ENCODE peak calls at places on chromosomes 11 and 22, in four cellular contexts. F is transverse colon, K is heart left ventricle, D is H1. R is an unnamed sample.

GRCh38 chr11:104764718-104765045 is 133.6 kb downstream of the CASP12 start:
- DNase-seq in F (no peak), K (no peak), D (no peak), R (no peak)

GRCh38 chr11:36010010-36010740 is 66.3 kb downstream of the LDLRAD3 start:
- DNase-seq in D (no peak), F (no peak), K (no peak), R (no peak)

GRCh38 chr11:34916810-34917780 is 677 bp downstream of the PDHX start:
- DNase-seq in D (peak; percentile 67), K (no peak), F (no peak), R (peak; percentile 5)

GRCh38 chr22:25644122-25644521 is 79.6 kb downstream of the GRK3 start:
- DNase-seq in K (peak; percentile 57), D (no peak), F (no peak), R (no peak)

GRCh38 chr11:47241740-47242400 is 6.7 kb downstream of the ACP2 start:
- DNase-seq in D (no peak), F (no peak), K (no peak), R (no peak)

GRCh38 chr11:72831521-72832300 is 17.5 kb downstream of the ATG16L2 start:
- DNase-seq in F (peak; percentile 83), K (peak; percentile 88), D (peak; percentile 90), R (peak; percentile 33)

GRCh38 chr11:69297225-69297925 is 3.4 kb downstream of the MYEOV start:
- DNase-seq in K (peak; percentile 95), F (peak; percentile 94), D (no peak), R (peak; percentile 68)

GRCh38 chr22:45763236-45763624 is 91.6 kb downstream of the ATXN10 start:
- DNase-seq in K (no peak), F (no peak), D (no peak), R (no peak)

GRCh38 chr11:35735903-35736302 is 73.3 kb downstream of the TRIM44 start:
- DNase-seq in F (no peak), K (no peak), D (no peak), R (no peak)

GRCh38 chr11:120547871-120548681 is 36.5 kb downstream of the GRIK4 start:
- DNase-seq in F (peak; percentile 46), K (peak; percentile 89), D (no peak), R (no peak)

GRCh38 chr22:41288245-41288946 is 2.4 kb upstream of the RANGAP1 start:
- DNase-seq in F (peak; percentile 35), K (no peak), D (no peak), R (no peak)

GRCh38 chr22:50711446-50712340 is 26.3 kb upstream of the ACR start:
- DNase-seq in D (no peak), F (no peak), K (no peak), R (no peak)

GRCh38 chr11:7635137-7635536 is 38.2 kb downstream of the CYB5R2 start:
- DNase-seq in D (no peak), K (peak; percentile 42), F (no peak), R (no peak)

GRCh38 chr11:61874460-61874809 is 16.9 kb downstream of the FADS3 start:
- DNase-seq in K (peak; percentile 72), F (no peak), D (no peak), R (no peak)

GRCh38 chr11:72652871-72653615 is 21.2 kb downstream of the PDE2A start:
- DNase-seq in F (no peak), K (no peak), D (peak; percentile 77), R (no peak)

GRCh38 chr22:36999463-36999862 is 19.8 kb downstream of the TST start:
- DNase-seq in D (no peak), K (no peak), F (no peak), R (no peak)

GRCh38 chr22:46286006-46286405 is 10.7 kb upstream of the GTSE1 start:
- DNase-seq in D (no peak), F (no peak), K (no peak), R (no peak)

GRCh38 chr11:67276821-67277230 is 10.6 kb downstream of the GRK2 start:
- DNase-seq in K (no peak), F (peak; percentile 65), D (no peak), R (no peak)

GRCh38 chr11:93017821-93018690 is 48.6 kb downstream of the MTNR1B start:
- DNase-seq in F (no peak), D (no peak), K (no peak), R (no peak)

GRCh38 chr22:46673205-46673604 is 53.0 kb downstream of the GRAMD4 start:
- DNase-seq in F (no peak), D (no peak), K (no peak), R (no peak)

GRCh38 chr11:46890665-46891064 is 27.7 kb downstream of the LRP4 start:
- DNase-seq in F (no peak), D (no peak), K (no peak), R (no peak)

GRCh38 chr11:111764621-111765020 is 1.6 kb downstream of the PPP2R1B start:
- DNase-seq in K (no peak), D (no peak), F (no peak), R (no peak)

GRCh38 chr11:118415739-118416068 is 14.3 kb downstream of the ATP5MG start:
- DNase-seq in D (peak; percentile 49), F (peak; percentile 40), K (peak; percentile 31), R (no peak)

GRCh38 chr11:11209967-11210366 is 143.1 kb downstream of the CSNK2A3 start:
- DNase-seq in F (no peak), D (no peak), K (no peak), R (no peak)

GRCh38 chr11:123356539-123356938 is 73.5 kb upstream of the GRAMD1B start:
- DNase-seq in K (no peak), F (no peak), D (no peak), R (no peak)

GRCh38 chr11:115869780-115870431 is 365.7 kb upstream of the CADM1 start:
- DNase-seq in D (peak; percentile 60), K (no peak), F (peak; percentile 15), R (no peak)

GRCh38 chr11:61516675-61517516 is 8.3 kb downstream of the LRRC10B start:
- DNase-seq in K (no peak), D (peak; percentile 96), F (no peak), R (peak; percentile 57)

GRCh38 chr11:27464155-27464759 is 8.3 kb downstream of the LGR4 start:
- DNase-seq in F (no peak), D (no peak), K (no peak), R (no peak)

GRCh38 chr11:67265633-67266423 is 445 bp upstream of the GRK2 start:
- DNase-seq in F (peak; percentile 85), D (peak; percentile 92), K (peak; percentile 81), R (peak; percentile 70)

GRCh38 chr11:124577664-124578427 is 8.0 kb downstream of the OR8A1 start:
- DNase-seq in D (no peak), K (no peak), F (no peak), R (no peak)

GRCh38 chr11:118435233-118435892 is 929 bp upstream of the KMT2A start:
- DNase-seq in D (peak; percentile 84), K (peak; percentile 40), F (peak; percentile 67), R (peak; percentile 54)

GRCh38 chr22:28012811-28013460 is 93.9 kb upstream of the PITPNB start:
- DNase-seq in F (no peak), D (no peak), K (no peak), R (no peak)

GRCh38 chr11:72430743-72431570 is 3.4 kb downstream of the CLPB start:
- DNase-seq in D (no peak), K (no peak), F (no peak), R (no peak)

GRCh38 chr11:12377824-12378593 is 638 bp downstream of the PARVA start:
- DNase-seq in K (peak; percentile 65), D (peak; percentile 86), F (peak; percentile 86), R (no peak)

GRCh38 chr11:12381875-12382274 is 4.5 kb downstream of the PARVA start:
- DNase-seq in D (no peak), F (no peak), K (no peak), R (no peak)

GRCh38 chr11:12380565-12381325 is 3.4 kb downstream of the PARVA start:
- DNase-seq in D (no peak), F (no peak), K (no peak), R (no peak)

GRCh38 chr11:12376259-12376971 is 956 bp upstream of the PARVA start:
- DNase-seq in F (peak; percentile 27), D (no peak), K (peak; percentile 75), R (no peak)

DNA sequence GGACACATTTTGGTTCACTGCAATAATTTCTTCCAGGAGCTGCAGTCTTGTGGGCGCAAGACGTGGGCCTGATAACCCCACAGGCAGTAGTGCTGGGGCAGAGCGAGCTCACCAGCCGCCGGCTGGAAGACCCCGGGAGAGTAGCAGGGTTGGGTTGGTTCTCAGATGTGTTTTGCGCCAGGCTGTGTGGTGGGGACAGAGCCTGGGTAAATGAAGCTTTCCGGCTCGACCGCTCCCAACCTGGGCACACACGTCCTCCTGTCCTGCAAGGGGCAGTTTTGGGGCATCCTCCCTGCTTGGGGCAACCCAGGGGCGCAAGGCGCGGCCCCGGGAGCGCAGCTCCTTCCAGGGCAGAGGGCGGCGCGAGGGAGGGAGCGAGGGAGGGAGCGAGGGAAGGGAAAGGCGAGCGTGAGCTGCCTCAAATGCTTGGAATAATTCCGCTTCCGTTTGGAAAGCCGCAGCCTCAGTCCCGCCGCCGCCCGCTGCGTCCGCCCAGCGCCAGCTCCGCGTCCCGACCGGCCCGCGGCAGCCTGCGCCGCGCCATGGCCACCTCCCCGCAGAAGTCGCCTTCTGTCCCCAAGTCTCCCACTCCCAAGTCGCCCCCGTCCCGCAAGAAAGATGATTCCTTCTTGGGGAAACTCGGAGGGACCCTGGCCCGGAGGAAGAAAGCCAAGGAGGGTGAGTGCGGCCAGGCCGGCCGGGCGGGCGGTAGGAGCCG is at the start of gene PARVA:
- DNase-seq in D (peak; percentile 86), F (peak; percentile 76), K (peak; percentile 72), R (no peak)
- H3K9me3 ChIP-seq in D (no peaks in the 10 kb centered on the region), F (no peaks in the 10 kb centered on the region), K (no peaks in the 10 kb centered on the region), R (no peaks in the 10 kb centered on the region)

GRCh38 chr11:86753376-86753775 is 47.0 kb upstream of the PRSS23 start:
- DNase-seq in K (no peak), D (no peak), F (no peak), R (no peak)
- H3K9me3 ChIP-seq in K (no peaks in the 10 kb centered on the region), D (no peaks in the 10 kb centered on the region), F (no peaks in the 10 kb centered on the region), R (no peaks in the 10 kb centered on the region)

GRCh38 chr22:49550766-49551362 is 276.8 kb downstream of the BRD1 start:
- DNase-seq in F (no peak), K (no peak), D (no peak), R (no peak)
- H3K9me3 ChIP-seq in F (no peaks in the 10 kb centered on the region), K (no peaks in the 10 kb centered on the region), D (peaks cover 14% of the 10 kb centered on the region), R (no peaks in the 10 kb centered on the region)

DNA sequence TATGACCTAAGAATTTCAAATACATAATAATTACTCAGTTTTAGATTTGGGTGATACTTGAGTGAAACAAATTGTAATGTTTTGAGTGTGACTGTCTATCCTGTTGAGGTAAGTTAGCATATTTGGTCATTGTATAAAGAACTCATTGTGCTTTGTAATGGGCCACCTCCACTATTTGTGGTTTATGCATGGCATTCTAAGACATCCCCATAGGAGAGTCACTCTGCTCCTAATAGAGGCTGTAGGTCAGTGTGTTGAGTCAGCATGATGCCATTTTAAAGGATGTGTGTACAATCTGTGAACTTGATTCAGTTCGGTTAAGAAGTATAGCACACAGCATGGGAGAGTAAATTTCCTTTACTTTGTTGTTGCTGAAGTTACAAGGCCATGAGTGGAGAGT is 1112.4 kb downstream of the JRKL start:
- DNase-seq in F (no peak), K (no peak), D (no peak), R (no peak)
- H3K9me3 ChIP-seq in F (no peaks in the 10 kb centered on the region), K (no peaks in the 10 kb centered on the region), D (peaks cover 7% of the 10 kb centered on the region), R (no peaks in the 10 kb centered on the region)